ENCODE peak calls at places on chromosome 7, in four cellular contexts. Q is hepatocyte, J is ovary, K is body of pancreas. I is an unnamed sample.

GRCh38 chr7:79531116-79531515 is 77.6 kb upstream of the MAGI2 start:
- DNase-seq in Q (no peak), J (no peak), K (no peak), I (no peak)

GRCh38 chr7:50721160-50721559 is 61.5 kb downstream of the GRB10 start:
- DNase-seq in Q (no peak), J (no peak), K (no peak), I (no peak)

GRCh38 chr7:139680676-139681462 is 96.9 kb downstream of the HIPK2 start:
- DNase-seq in Q (peak; percentile 67), J (no peak), K (no peak), I (no peak)

GRCh38 chr7:141541375-141541774 is 9.8 kb upstream of the AGK start:
- DNase-seq in Q (no peak), J (no peak), K (no peak), I (no peak)

GRCh38 chr7:105713488-105714465 is 132.5 kb upstream of the EFCAB10 start:
- DNase-seq in Q (no peak), J (no peak), K (no peak), I (no peak)

GRCh38 chr7:102232686-102233286 is 53.9 kb upstream of the SH2B2 start:
- DNase-seq in Q (no peak), J (no peak), K (peak; percentile 84), I (no peak)

GRCh38 chr7:27953361-27953760 is 213.4 kb downstream of the TAX1BP1 start:
- DNase-seq in Q (no peak), J (no peak), K (no peak), I (no peak)

GRCh38 chr7:84218681-84219080 is 24.1 kb upstream of the SEMA3A start:
- DNase-seq in Q (no peak), J (no peak), K (no peak), I (no peak)

GRCh38 chr7:115679976-115680375 is 350.6 kb downstream of the TFEC start:
- DNase-seq in Q (peak; percentile 58), J (no peak), K (peak; percentile 28), I (no peak)

GRCh38 chr7:139853576-139854511 is 24.8 kb downstream of the TBXAS1 start:
- DNase-seq in Q (no peak), J (no peak), K (no peak), I (no peak)

GRCh38 chr7:117269895-117270294 is 53.0 kb downstream of the WNT2 start:
- DNase-seq in Q (no peak), J (no peak), K (no peak), I (no peak)

GRCh38 chr7:17095951-17096350 is 202.5 kb upstream of the AHR start:
- DNase-seq in Q (no peak), J (no peak), K (no peak), I (no peak)

GRCh38 chr7:152663101-152663740 is 12.7 kb downstream of the XRCC2 start:
- DNase-seq in Q (no peak), J (no peak), K (no peak), I (no peak)

GRCh38 chr7:157849341-157849596 is 512.5 kb downstream of the DNAJB6 start:
- DNase-seq in Q (no peak), J (no peak), K (no peak), I (no peak)

GRCh38 chr7:157849726-157850125 is 512.9 kb downstream of the DNAJB6 start:
- DNase-seq in Q (no peak), J (no peak), K (no peak), I (no peak)

GRCh38 chr7:157850481-157851444 is 514.0 kb downstream of the DNAJB6 start:
- DNase-seq in Q (no peak), J (no peak), K (no peak), I (no peak)

GRCh38 chr7:157846281-157846680 is 509.5 kb downstream of the DNAJB6 start:
- DNase-seq in Q (no peak), J (no peak), K (no peak), I (no peak)

DNA sequence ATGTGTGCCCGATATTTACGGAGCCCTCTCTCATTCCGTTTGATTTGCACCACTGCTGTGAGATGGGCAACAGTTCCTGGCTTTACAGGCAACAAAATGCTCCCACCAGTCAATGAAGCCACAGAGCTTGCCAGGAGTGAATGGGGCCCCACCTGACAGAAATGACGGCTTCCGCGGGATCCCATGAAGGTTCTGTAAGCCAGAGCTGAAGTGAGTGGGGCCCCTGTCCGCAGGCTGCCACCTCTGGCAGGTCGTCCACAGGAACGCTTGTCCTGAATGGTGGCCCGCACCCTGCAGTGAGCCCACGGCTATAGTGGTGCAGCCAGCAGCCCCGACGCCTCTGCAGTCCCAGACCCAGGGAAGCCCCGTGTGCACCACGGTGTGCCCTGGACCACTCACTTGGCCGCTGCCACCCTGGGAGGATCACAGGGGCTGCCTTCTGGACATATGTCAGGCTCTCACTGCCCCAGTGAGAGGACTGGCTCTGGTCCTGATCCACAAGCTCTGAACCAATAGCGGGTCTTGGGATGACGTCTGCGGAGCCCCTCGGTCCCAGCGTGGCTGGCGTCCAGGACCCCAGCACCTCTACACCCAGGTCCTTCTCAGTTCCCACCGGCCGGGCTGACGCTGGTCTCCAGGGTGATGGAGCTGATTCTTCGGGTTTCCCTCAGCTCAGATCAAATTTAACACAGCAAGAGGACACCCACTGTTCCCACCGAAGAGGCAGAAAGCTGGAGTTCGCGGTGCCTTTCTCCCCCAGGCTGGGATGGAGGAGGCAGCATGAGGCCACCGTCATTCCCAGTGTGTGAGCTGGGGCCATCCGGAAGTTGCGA is 511.9 kb downstream of the DNAJB6 start:
- DNase-seq in Q (no peak), J (no peak), K (no peak), I (no peak)
- H3K9me3 ChIP-seq in Q (no peaks in the 10 kb centered on the region), J (no peaks in the 10 kb centered on the region), K (no peaks in the 10 kb centered on the region), I (no peaks in the 10 kb centered on the region)

GRCh38 chr7:129431911-129432643 is 2.2 kb upstream of the STRIP2 start:
- DNase-seq in Q (no peak), J (no peak), K (no peak), I (no peak)

GRCh38 chr7:129434172-129434845 is at the start of gene STRIP2:
- DNase-seq in Q (peak; percentile 92), J (peak; percentile 92), K (peak; percentile 89), I (peak; percentile 90)

GRCh38 chr7:129434846-129435318 is 650 bp downstream of the STRIP2 start:
- DNase-seq in Q (peak; percentile 10), J (peak; percentile 37), K (peak; percentile 16), I (no peak)

GRCh38 chr7:129435414-129435829 is 1.2 kb downstream of the STRIP2 start:
- DNase-seq in Q (no peak), J (no peak), K (no peak), I (no peak)

DNA sequence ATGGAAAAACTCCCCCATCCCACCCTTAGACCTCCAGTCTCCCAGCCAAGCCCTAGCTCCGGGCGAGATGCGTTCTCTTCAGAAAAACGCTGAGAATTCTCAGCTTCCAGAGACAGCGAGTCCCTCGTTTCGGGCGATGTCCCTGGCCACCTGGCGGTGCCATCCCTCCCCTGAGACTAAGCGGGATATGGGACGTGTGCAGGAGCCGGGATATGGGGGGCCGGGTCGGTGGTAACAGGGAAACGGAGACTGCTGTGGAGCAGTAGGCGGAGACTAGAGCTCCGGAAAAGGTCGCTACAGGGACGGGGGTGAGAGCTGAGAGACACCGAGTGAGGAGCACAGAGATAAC is 435 bp upstream of the STRIP2 start:
- DNase-seq in Q (peak; percentile 66), J (no peak), K (no peak), I (no peak)
- H3K4me3 ChIP-seq in Q (peak overlapping the region; percentile 90), J (peak overlapping the region; percentile 60), K (peak overlapping the region; percentile 66), I (peak overlapping the region; percentile 76)

GRCh38 chr7:158389514-158390425 is 197.9 kb downstream of the PTPRN2 start:
- DNase-seq in Q (no peak), J (no peak), K (peak; percentile 5), I (no peak)

GRCh38 chr7:158391141-158391540 is 196.5 kb downstream of the PTPRN2 start:
- DNase-seq in Q (no peak), J (no peak), K (peak; percentile 2), I (no peak)

GRCh38 chr7:158390460-158390859 is 197.2 kb downstream of the PTPRN2 start:
- DNase-seq in Q (no peak), J (no peak), K (peak; percentile 7), I (no peak)

GRCh38 chr7:158392251-158392650 is 195.4 kb downstream of the PTPRN2 start:
- DNase-seq in Q (no peak), J (no peak), K (peak; percentile 15), I (no peak)

GRCh38 chr7:158391541-158391940 is 196.1 kb downstream of the PTPRN2 start:
- DNase-seq in Q (no peak), J (no peak), K (peak; percentile 9), I (no peak)
- H3K9me3 ChIP-seq in Q (no peaks in the 10 kb centered on the region), J (no peaks in the 10 kb centered on the region), K (no peaks in the 10 kb centered on the region), I (no peaks in the 10 kb centered on the region)

GRCh38 chr7:24943096-24943948 is 36.7 kb downstream of the OSBPL3 start:
- DNase-seq in Q (no peak), J (no peak), K (no peak), I (no peak)

GRCh38 chr7:24946467-24946866 is 33.5 kb downstream of the OSBPL3 start:
- DNase-seq in Q (no peak), J (no peak), K (no peak), I (no peak)

GRCh38 chr7:24942226-24942625 is 37.8 kb downstream of the OSBPL3 start:
- DNase-seq in Q (no peak), J (no peak), K (no peak), I (no peak)

GRCh38 chr7:24948739-24949138 is 31.2 kb downstream of the OSBPL3 start:
- DNase-seq in Q (no peak), J (no peak), K (no peak), I (no peak)

GRCh38 chr7:24945899-24946298 is 34.1 kb downstream of the OSBPL3 start:
- DNase-seq in Q (no peak), J (no peak), K (no peak), I (no peak)
- H3K4me3 ChIP-seq in Q (no peak overlapping the region), J (no peak overlapping the region), K (no peak overlapping the region), I (no peak overlapping the region)

DNA sequence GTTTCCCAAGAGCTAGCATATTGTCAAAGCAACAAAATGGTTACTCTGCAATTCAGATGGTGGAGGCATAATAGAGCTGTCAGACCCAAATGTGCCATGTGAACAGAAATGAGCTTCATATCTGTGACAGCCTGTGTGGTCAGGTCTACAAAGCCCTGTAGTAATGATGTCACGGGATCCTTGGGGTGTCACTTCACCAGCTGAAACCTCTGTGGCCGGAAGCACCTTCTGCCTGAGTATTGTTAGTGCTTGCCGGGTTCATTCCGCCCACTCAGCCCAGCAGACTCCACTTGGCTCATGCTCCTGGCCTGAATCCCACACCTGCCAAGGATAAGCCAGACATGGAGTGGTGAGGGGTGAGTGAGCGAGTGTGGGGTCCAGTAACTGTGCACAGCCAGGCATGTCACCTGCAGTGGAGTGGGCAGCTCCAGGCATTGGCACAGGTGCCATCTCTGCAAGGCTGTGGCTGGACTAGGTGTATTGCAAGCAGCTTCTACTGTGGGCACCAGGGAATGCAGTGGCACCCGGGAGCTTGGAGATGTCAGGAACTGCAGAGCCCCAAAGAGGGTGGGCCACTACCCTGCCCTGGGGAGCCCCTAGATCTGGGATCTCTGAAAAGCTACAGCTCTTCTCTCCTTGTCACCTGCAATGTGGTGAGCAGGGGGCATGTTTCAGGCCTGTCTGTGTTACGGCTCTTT is 341.9 kb upstream of the CHRM2 start:
- DNase-seq in Q (no peak), J (no peak), K (no peak), I (no peak)
- H3K9me3 ChIP-seq in Q (no peaks in the 10 kb centered on the region), J (peaks cover 4% of the 10 kb centered on the region), K (no peaks in the 10 kb centered on the region), I (no peaks in the 10 kb centered on the region)